ENCODE peak calls at places on chromosome X, in eight cellular contexts. U is uterus, B is breast epithelium, V is right lobe of liver, F is sigmoid colon, Y is Peyer's patch, L is tibial nerve, M is IMR-90. C is an unnamed sample.

GRCh38 chrX:118935352-118935751 is 39.1 kb upstream of the LONRF3 start:
- DNase-seq in U (no peak), B (no peak), V (no peak), F (no peak), Y (no peak), L (no peak), M (no peak), C (no peak)

GRCh38 chrX:110055616-110056015 is 52.7 kb downstream of the TMEM164 start:
- DNase-seq in U (no peak), B (no peak), V (no peak), F (no peak), Y (no peak), L (no peak), M (peak; percentile 20), C (no peak)

GRCh38 chrX:51837926-51838325 is 55.5 kb upstream of the MAGED1 start:
- DNase-seq in U (peak; percentile 41), B (peak; percentile 59), V (peak; percentile 52), F (peak; percentile 70), Y (peak; percentile 67), L (peak; percentile 52), M (peak; percentile 52), C (no peak)

GRCh38 chrX:78092296-78092695 is 11.8 kb upstream of the PGK1 start:
- DNase-seq in U (no peak), B (no peak), V (no peak), F (no peak), Y (no peak), L (no peak), M (peak; percentile 71), C (no peak)

GRCh38 chrX:29496636-29497180 is 718.7 kb upstream of the MAGEB2 start:
- DNase-seq in U (no peak), B (no peak), V (no peak), F (no peak), Y (no peak), L (no peak), M (peak; percentile 25), C (no peak)

GRCh38 chrX:115393271-115393670 is 103.8 kb downstream of the LUZP4 start:
- DNase-seq in U (no peak), B (no peak), V (no peak), F (no peak), Y (no peak), L (no peak), M (peak; percentile 67), C (no peak)

GRCh38 chrX:56963377-56963776 is 32.0 kb downstream of the SPIN3 start:
- DNase-seq in U (no peak), B (no peak), V (no peak), F (no peak), Y (no peak), L (no peak), M (no peak), C (no peak)

GRCh38 chrX:47221756-47222155 is 3.3 kb downstream of the CDK16 start:
- DNase-seq in U (no peak), B (no peak), V (no peak), F (no peak), Y (no peak), L (no peak), M (no peak), C (no peak)

GRCh38 chrX:20373063-20373462 is 106.4 kb upstream of the RPS6KA3 start:
- DNase-seq in U (no peak), B (no peak), V (no peak), F (no peak), Y (no peak), L (no peak), M (no peak), C (no peak)

GRCh38 chrX:20374450-20374849 is 107.7 kb upstream of the RPS6KA3 start:
- DNase-seq in U (no peak), B (no peak), V (no peak), F (no peak), Y (no peak), L (no peak), M (no peak), C (no peak)

GRCh38 chrX:20372533-20372932 is 105.8 kb upstream of the RPS6KA3 start:
- DNase-seq in U (no peak), B (no peak), V (no peak), F (no peak), Y (no peak), L (no peak), M (no peak), C (no peak)

GRCh38 chrX:20378291-20378920 is 111.7 kb upstream of the RPS6KA3 start:
- DNase-seq in U (no peak), B (no peak), V (no peak), F (no peak), Y (peak; percentile 69), L (no peak), M (peak; percentile 31), C (no peak)

DNA sequence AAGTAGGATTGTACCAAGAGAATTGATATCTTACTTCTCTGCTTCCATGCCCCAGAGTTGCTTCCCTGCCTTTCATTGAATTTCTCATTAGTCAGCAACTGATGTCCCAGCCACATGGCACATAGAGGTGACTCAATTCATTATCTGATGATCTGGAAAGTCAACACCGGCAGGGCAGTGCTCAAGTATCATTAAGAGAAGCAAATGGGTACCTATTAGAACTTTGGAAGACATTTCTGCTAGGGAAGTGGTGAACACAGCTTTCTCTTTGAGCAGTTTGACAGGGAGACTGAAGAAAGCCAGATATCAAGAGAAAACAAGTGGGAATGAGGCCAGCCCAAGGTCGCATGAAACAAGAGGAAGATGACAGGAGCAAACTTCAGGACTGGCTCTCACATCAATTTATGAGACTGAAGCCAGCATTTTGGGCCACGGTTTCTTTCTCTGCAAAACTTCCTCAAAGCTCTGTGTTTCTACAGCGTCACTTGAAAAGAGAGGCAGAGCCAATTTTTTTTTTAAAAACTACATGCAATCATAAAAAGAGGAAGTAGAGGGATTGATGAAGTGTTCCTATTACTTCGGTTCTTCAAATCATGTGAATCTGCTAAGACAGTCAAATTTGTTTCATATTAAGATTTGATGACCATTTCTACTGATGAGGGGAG is 108.3 kb upstream of the RPS6KA3 start:
- DNase-seq in U (no peak), B (no peak), V (no peak), F (no peak), Y (peak; percentile 58), L (no peak), M (no peak), C (no peak)
- H3K4me3 ChIP-seq in U (no peak overlapping the region), B (no peak overlapping the region), V (no peak overlapping the region), F (no peak overlapping the region), Y (no peak overlapping the region), L (no peak overlapping the region), M (no peak overlapping the region), C (no peak overlapping the region)

GRCh38 chrX:38800981-38801845 is at the start of gene MID1IP1:
- DNase-seq in U (peak; percentile 89), B (peak; percentile 88), V (peak; percentile 89), F (peak; percentile 97), Y (peak; percentile 93), L (peak; percentile 84), M (peak; percentile 89), C (peak; percentile 8)
- TF ChIP-seq POLR2A in U (peak; percentile 50), B (no peak), V (peak; percentile 79), F (peak; percentile 81), Y (peak; percentile 69), L (no peak), M (peak; percentile 60), C (no peak)

GRCh38 chrX:156002517-156002916 is 5.0 kb downstream of the IL9R start:
- DNase-seq in U (no peak), B (no peak), V (no peak), F (no peak), Y (no peak), L (no peak), M (no peak), C (no peak)

GRCh38 chrX:156004740-156005139 is 7.2 kb downstream of the IL9R start:
- DNase-seq in U (no peak), B (no peak), V (no peak), F (no peak), Y (no peak), L (no peak), M (no peak), C (no peak)

GRCh38 chrX:156003486-156004185 is 6.1 kb downstream of the IL9R start:
- DNase-seq in U (no peak), B (no peak), V (no peak), F (no peak), Y (no peak), L (no peak), M (no peak), C (no peak)

GRCh38 chrX:156004256-156004655 is 6.8 kb downstream of the IL9R start:
- DNase-seq in U (no peak), B (no peak), V (no peak), F (no peak), Y (no peak), L (no peak), M (no peak), C (no peak)

DNA sequence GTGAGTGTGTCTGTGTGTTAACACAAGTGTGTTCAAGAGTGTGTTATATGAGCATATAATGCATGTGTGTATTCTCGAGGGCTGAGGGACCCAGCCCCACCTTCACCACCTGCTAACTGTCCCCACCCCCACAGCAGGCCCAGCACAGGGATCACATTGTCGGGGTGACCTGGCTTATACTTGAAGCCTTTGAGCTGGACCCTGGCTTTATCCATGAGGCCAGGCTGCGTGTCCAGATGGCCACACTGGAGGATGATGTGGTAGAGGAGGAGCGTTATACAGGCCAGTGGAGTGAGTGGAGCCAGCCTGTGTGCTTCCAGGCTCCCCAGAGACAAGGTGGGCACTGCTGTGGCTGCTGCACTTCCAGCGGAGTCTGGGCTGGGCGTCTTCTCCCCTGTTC is 7.6 kb downstream of the IL9R start:
- DNase-seq in U (no peak), B (no peak), V (no peak), F (no peak), Y (no peak), L (no peak), M (no peak), C (no peak)
- H3K4me1 ChIP-seq in U (no peaks in the 10 kb centered on the region), B (no peaks in the 10 kb centered on the region), V (no peaks in the 10 kb centered on the region), F (no peaks in the 10 kb centered on the region), Y (no peaks in the 10 kb centered on the region), L (no peaks in the 10 kb centered on the region), M (no peaks in the 10 kb centered on the region), C (no peaks in the 10 kb centered on the region)

GRCh38 chrX:153643431-153644351 is 3.3 kb upstream of the DUSP9 start:
- DNase-seq in U (no peak), B (no peak), V (no peak), F (peak; percentile 56), Y (peak; percentile 40), L (no peak), M (no peak), C (no peak)

GRCh38 chrX:153642655-153643430 is 4.2 kb upstream of the DUSP9 start:
- DNase-seq in U (no peak), B (no peak), V (no peak), F (no peak), Y (peak; percentile 37), L (no peak), M (no peak), C (no peak)

GRCh38 chrX:153640736-153641574 is 6.0 kb upstream of the DUSP9 start:
- DNase-seq in U (no peak), B (no peak), V (no peak), F (no peak), Y (peak; percentile 40), L (no peak), M (no peak), C (no peak)

GRCh38 chrX:153641575-153642312 is 5.3 kb upstream of the DUSP9 start:
- DNase-seq in U (no peak), B (no peak), V (no peak), F (no peak), Y (no peak), L (no peak), M (no peak), C (no peak)

DNA sequence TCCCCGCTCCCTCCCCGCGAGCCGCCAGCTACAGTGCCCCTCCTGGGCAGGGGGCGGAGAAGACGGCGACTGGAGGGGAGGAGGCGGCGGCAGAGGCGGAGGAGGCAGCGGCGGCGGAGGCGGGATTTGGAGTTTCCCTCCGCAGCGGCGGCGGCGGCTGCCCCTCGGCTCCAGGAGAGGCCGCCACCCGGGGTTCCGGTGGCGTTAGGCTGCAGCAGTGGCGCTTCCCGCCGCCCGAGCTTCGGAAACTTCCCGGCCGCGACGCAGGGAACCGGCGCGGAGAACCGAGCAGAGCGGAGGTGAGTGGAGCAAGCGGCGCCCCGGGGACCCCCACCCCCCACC is 4.7 kb upstream of the DUSP9 start:
- DNase-seq in U (no peak), B (no peak), V (no peak), F (no peak), Y (no peak), L (no peak), M (no peak), C (no peak)
- H3K4me3 ChIP-seq in U (no peak overlapping the region), B (no peak overlapping the region), V (no peak overlapping the region), F (no peak overlapping the region), Y (no peak overlapping the region), L (no peak overlapping the region), M (no peak overlapping the region), C (peak overlapping the region; percentile 25)